ENCODE peak calls at places on chromosomes 16 and 17, in eight cellular contexts. One of them, this sample, is unnamed.

GRCh38 chr16:68923116-68923515 is 79.8 kb downstream of the TANGO6 start:
- DNase-seq in tibial nerve: no peak
- DNase-seq in esophagus muscularis mucosa: no peak
- DNase-seq in stomach: no peak
- DNase-seq in A549: no peak
- DNase-seq in transverse colon: no peak
- DNase-seq in H1: no peak
- DNase-seq in upper lobe of left lung: no peak
- DNase-seq in this sample: no peak

GRCh38 chr17:6098466-6099180 is 28.4 kb downstream of the WSCD1 start:
- DNase-seq in tibial nerve: no peak
- DNase-seq in esophagus muscularis mucosa: no peak
- DNase-seq in stomach: no peak
- DNase-seq in A549: no peak
- DNase-seq in transverse colon: no peak
- DNase-seq in H1: no peak
- DNase-seq in upper lobe of left lung: no peak
- DNase-seq in this sample: no peak

GRCh38 chr16:57538235-57538711 is 1.9 kb upstream of the CCDC102A start:
- DNase-seq in tibial nerve: no peak
- DNase-seq in esophagus muscularis mucosa: no peak
- DNase-seq in stomach: peak; percentile 23
- DNase-seq in A549: no peak
- DNase-seq in transverse colon: no peak
- DNase-seq in H1: peak; percentile 33
- DNase-seq in upper lobe of left lung: no peak
- DNase-seq in this sample: no peak

GRCh38 chr17:71878271-71878670 is 242.5 kb upstream of the SOX9 start:
- DNase-seq in tibial nerve: no peak
- DNase-seq in esophagus muscularis mucosa: no peak
- DNase-seq in stomach: no peak
- DNase-seq in A549: no peak
- DNase-seq in transverse colon: no peak
- DNase-seq in H1: no peak
- DNase-seq in upper lobe of left lung: no peak
- DNase-seq in this sample: no peak

GRCh38 chr17:45782889-45783592 is 1.1 kb upstream of the CRHR1 start:
- DNase-seq in tibial nerve: no peak
- DNase-seq in esophagus muscularis mucosa: no peak
- DNase-seq in stomach: no peak
- DNase-seq in A549: peak; percentile 58
- DNase-seq in transverse colon: no peak
- DNase-seq in H1: peak; percentile 93
- DNase-seq in upper lobe of left lung: peak; percentile 88
- DNase-seq in this sample: no peak

GRCh38 chr17:6713918-6714271 is 726 bp upstream of the SLC13A5 start:
- DNase-seq in tibial nerve: no peak
- DNase-seq in esophagus muscularis mucosa: no peak
- DNase-seq in stomach: no peak
- DNase-seq in A549: no peak
- DNase-seq in transverse colon: no peak
- DNase-seq in H1: no peak
- DNase-seq in upper lobe of left lung: no peak
- DNase-seq in this sample: no peak

GRCh38 chr17:67500677-67501300 is 123.7 kb downstream of the PITPNC1 start:
- DNase-seq in tibial nerve: no peak
- DNase-seq in esophagus muscularis mucosa: no peak
- DNase-seq in stomach: no peak
- DNase-seq in A549: no peak
- DNase-seq in transverse colon: no peak
- DNase-seq in H1: no peak
- DNase-seq in upper lobe of left lung: no peak
- DNase-seq in this sample: no peak

GRCh38 chr17:66541461-66542182 is 239.2 kb downstream of the PRKCA start:
- DNase-seq in tibial nerve: no peak
- DNase-seq in esophagus muscularis mucosa: no peak
- DNase-seq in stomach: no peak
- DNase-seq in A549: no peak
- DNase-seq in transverse colon: no peak
- DNase-seq in H1: no peak
- DNase-seq in upper lobe of left lung: no peak
- DNase-seq in this sample: no peak

GRCh38 chr17:41382396-41382795 is 290 bp upstream of the KRT34 start:
- DNase-seq in tibial nerve: no peak
- DNase-seq in esophagus muscularis mucosa: no peak
- DNase-seq in stomach: no peak
- DNase-seq in A549: no peak
- DNase-seq in transverse colon: no peak
- DNase-seq in H1: no peak
- DNase-seq in upper lobe of left lung: no peak
- DNase-seq in this sample: no peak

GRCh38 chr16:660459-661183 is 7.3 kb upstream of the RHOT2 start:
- DNase-seq in tibial nerve: peak; percentile 84
- DNase-seq in esophagus muscularis mucosa: peak; percentile 97
- DNase-seq in stomach: peak; percentile 97
- DNase-seq in A549: peak; percentile 94
- DNase-seq in transverse colon: peak; percentile 91
- DNase-seq in H1: peak; percentile 86
- DNase-seq in upper lobe of left lung: peak; percentile 94
- DNase-seq in this sample: peak; percentile 95

GRCh38 chr17:45223541-45224528 is 2.1 kb downstream of the FMNL1 start:
- DNase-seq in tibial nerve: no peak
- DNase-seq in esophagus muscularis mucosa: no peak
- DNase-seq in stomach: no peak
- DNase-seq in A549: no peak
- DNase-seq in transverse colon: no peak
- DNase-seq in H1: no peak
- DNase-seq in upper lobe of left lung: no peak
- DNase-seq in this sample: no peak

GRCh38 chr16:67116388-67117311 is 6.9 kb downstream of the PHAF1 start:
- DNase-seq in tibial nerve: no peak
- DNase-seq in esophagus muscularis mucosa: no peak
- DNase-seq in stomach: no peak
- DNase-seq in A549: no peak
- DNase-seq in transverse colon: no peak
- DNase-seq in H1: no peak
- DNase-seq in upper lobe of left lung: no peak
- DNase-seq in this sample: no peak

GRCh38 chr17:38605852-38606645 is at the start of gene SRCIN1:
- DNase-seq in tibial nerve: no peak
- DNase-seq in esophagus muscularis mucosa: no peak
- DNase-seq in stomach: peak; percentile 76
- DNase-seq in A549: peak; percentile 70
- DNase-seq in transverse colon: peak; percentile 74
- DNase-seq in H1: peak; percentile 95
- DNase-seq in upper lobe of left lung: peak; percentile 94
- DNase-seq in this sample: peak; percentile 69
- TF ChIP-seq POLR2A in tibial nerve: no peak
- TF ChIP-seq POLR2A in esophagus muscularis mucosa: no peak
- TF ChIP-seq POLR2A in stomach: no peak
- TF ChIP-seq POLR2A in A549: peak; percentile 42
- TF ChIP-seq POLR2A in transverse colon: no peak
- TF ChIP-seq POLR2A in H1: peak; percentile 29
- TF ChIP-seq POLR2A in upper lobe of left lung: no peak
- TF ChIP-seq POLR2A in this sample: no peak

GRCh38 chr17:61533797-61534196 is 57.2 kb downstream of the NACA2 start:
- DNase-seq in tibial nerve: no peak
- DNase-seq in esophagus muscularis mucosa: no peak
- DNase-seq in stomach: no peak
- DNase-seq in A549: no peak
- DNase-seq in transverse colon: no peak
- DNase-seq in H1: no peak
- DNase-seq in upper lobe of left lung: no peak
- DNase-seq in this sample: no peak

GRCh38 chr17:61537264-61537771 is 53.7 kb downstream of the NACA2 start:
- DNase-seq in tibial nerve: no peak
- DNase-seq in esophagus muscularis mucosa: no peak
- DNase-seq in stomach: no peak
- DNase-seq in A549: no peak
- DNase-seq in transverse colon: no peak
- DNase-seq in H1: no peak
- DNase-seq in upper lobe of left lung: no peak
- DNase-seq in this sample: no peak

GRCh38 chr17:61538480-61538879 is 52.5 kb downstream of the NACA2 start:
- DNase-seq in tibial nerve: no peak
- DNase-seq in esophagus muscularis mucosa: no peak
- DNase-seq in stomach: no peak
- DNase-seq in A549: no peak
- DNase-seq in transverse colon: no peak
- DNase-seq in H1: no peak
- DNase-seq in upper lobe of left lung: no peak
- DNase-seq in this sample: no peak

GRCh38 chr17:61534414-61534813 is 56.6 kb downstream of the NACA2 start:
- DNase-seq in tibial nerve: no peak
- DNase-seq in esophagus muscularis mucosa: no peak
- DNase-seq in stomach: no peak
- DNase-seq in A549: no peak
- DNase-seq in transverse colon: no peak
- DNase-seq in H1: no peak
- DNase-seq in upper lobe of left lung: no peak
- DNase-seq in this sample: no peak

DNA sequence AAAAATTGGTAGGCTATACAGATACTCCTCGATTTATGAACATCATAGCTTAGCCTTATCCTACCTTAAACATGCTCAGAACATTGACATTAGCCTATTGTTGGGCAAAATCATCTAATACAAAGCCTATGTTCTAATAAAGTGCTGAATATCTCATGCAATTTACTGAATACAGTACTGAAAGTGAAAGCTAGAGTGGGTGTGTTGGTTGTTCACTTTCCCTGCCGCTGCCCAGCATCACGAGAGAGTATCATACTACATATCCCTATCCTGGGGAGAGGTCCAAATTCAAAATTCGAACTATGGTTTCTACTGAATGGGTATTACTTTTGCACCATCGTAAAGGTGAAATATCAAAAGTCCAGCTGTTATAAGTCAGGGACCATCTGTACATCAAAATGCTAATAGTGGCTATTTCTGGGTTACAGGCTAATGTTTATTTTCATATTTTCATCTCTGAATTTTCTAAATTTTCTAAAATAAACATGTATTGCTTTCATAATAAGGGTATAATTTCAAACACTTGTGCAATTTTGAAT is 54.5 kb downstream of the NACA2 start:
- DNase-seq in tibial nerve: no peak
- DNase-seq in esophagus muscularis mucosa: no peak
- DNase-seq in stomach: no peak
- DNase-seq in A549: no peak
- DNase-seq in transverse colon: no peak
- DNase-seq in H1: no peak
- DNase-seq in upper lobe of left lung: no peak
- DNase-seq in this sample: no peak
- TF ChIP-seq EP300 in tibial nerve: no peak
- TF ChIP-seq EP300 in esophagus muscularis mucosa: no peak
- TF ChIP-seq EP300 in stomach: no peak
- TF ChIP-seq EP300 in A549: no peak
- TF ChIP-seq EP300 in transverse colon: no peak
- TF ChIP-seq EP300 in H1: no peak
- TF ChIP-seq EP300 in upper lobe of left lung: no peak
- TF ChIP-seq EP300 in this sample: no peak

GRCh38 chr16:2001456-2002355 is 7.9 kb downstream of the ZNF598 start:
- DNase-seq in tibial nerve: no peak
- DNase-seq in esophagus muscularis mucosa: no peak
- DNase-seq in stomach: no peak
- DNase-seq in A549: no peak
- DNase-seq in transverse colon: no peak
- DNase-seq in H1: no peak
- DNase-seq in upper lobe of left lung: peak; percentile 83
- DNase-seq in this sample: peak; percentile 36
- TF ChIP-seq POLR2A in tibial nerve: no peak
- TF ChIP-seq POLR2A in esophagus muscularis mucosa: no peak
- TF ChIP-seq POLR2A in stomach: no peak
- TF ChIP-seq POLR2A in A549: no peak
- TF ChIP-seq POLR2A in transverse colon: no peak
- TF ChIP-seq POLR2A in H1: no peak
- TF ChIP-seq POLR2A in upper lobe of left lung: no peak
- TF ChIP-seq POLR2A in this sample: no peak

GRCh38 chr17:59838196-59838911 is 54.4 kb downstream of the TUBD1 start:
- DNase-seq in tibial nerve: no peak
- DNase-seq in esophagus muscularis mucosa: no peak
- DNase-seq in stomach: no peak
- DNase-seq in A549: peak; percentile 83
- DNase-seq in transverse colon: no peak
- DNase-seq in H1: no peak
- DNase-seq in upper lobe of left lung: no peak
- DNase-seq in this sample: peak; percentile 25
- TF ChIP-seq EP300 in tibial nerve: no peak
- TF ChIP-seq EP300 in esophagus muscularis mucosa: no peak
- TF ChIP-seq EP300 in stomach: no peak
- TF ChIP-seq EP300 in A549: no peak
- TF ChIP-seq EP300 in transverse colon: no peak
- TF ChIP-seq EP300 in H1: no peak
- TF ChIP-seq EP300 in upper lobe of left lung: no peak
- TF ChIP-seq EP300 in this sample: no peak

GRCh38 chr17:82494236-82495055 is 25.1 kb upstream of the FOXK2 start:
- DNase-seq in tibial nerve: peak; percentile 94
- DNase-seq in esophagus muscularis mucosa: peak; percentile 98
- DNase-seq in stomach: peak; percentile 88
- DNase-seq in A549: peak; percentile 98
- DNase-seq in transverse colon: peak; percentile 90
- DNase-seq in H1: peak; percentile 96
- DNase-seq in upper lobe of left lung: peak; percentile 78
- DNase-seq in this sample: peak; percentile 95
- TF ChIP-seq POLR2A in tibial nerve: no peak
- TF ChIP-seq POLR2A in esophagus muscularis mucosa: no peak
- TF ChIP-seq POLR2A in stomach: no peak
- TF ChIP-seq POLR2A in A549: no peak
- TF ChIP-seq POLR2A in transverse colon: no peak
- TF ChIP-seq POLR2A in H1: peak; percentile 27
- TF ChIP-seq POLR2A in upper lobe of left lung: peak; percentile 42
- TF ChIP-seq POLR2A in this sample: peak; percentile 20

GRCh38 chr17:64498308-64499203 is 1.7 kb upstream of the POLG2 start:
- DNase-seq in tibial nerve: no peak
- DNase-seq in esophagus muscularis mucosa: no peak
- DNase-seq in stomach: no peak
- DNase-seq in A549: no peak
- DNase-seq in transverse colon: no peak
- DNase-seq in H1: no peak
- DNase-seq in upper lobe of left lung: no peak
- DNase-seq in this sample: no peak
- TF ChIP-seq EP300 in tibial nerve: no peak
- TF ChIP-seq EP300 in esophagus muscularis mucosa: no peak
- TF ChIP-seq EP300 in stomach: no peak
- TF ChIP-seq EP300 in A549: no peak
- TF ChIP-seq EP300 in transverse colon: no peak
- TF ChIP-seq EP300 in H1: no peak
- TF ChIP-seq EP300 in upper lobe of left lung: no peak
- TF ChIP-seq EP300 in this sample: no peak

DNA sequence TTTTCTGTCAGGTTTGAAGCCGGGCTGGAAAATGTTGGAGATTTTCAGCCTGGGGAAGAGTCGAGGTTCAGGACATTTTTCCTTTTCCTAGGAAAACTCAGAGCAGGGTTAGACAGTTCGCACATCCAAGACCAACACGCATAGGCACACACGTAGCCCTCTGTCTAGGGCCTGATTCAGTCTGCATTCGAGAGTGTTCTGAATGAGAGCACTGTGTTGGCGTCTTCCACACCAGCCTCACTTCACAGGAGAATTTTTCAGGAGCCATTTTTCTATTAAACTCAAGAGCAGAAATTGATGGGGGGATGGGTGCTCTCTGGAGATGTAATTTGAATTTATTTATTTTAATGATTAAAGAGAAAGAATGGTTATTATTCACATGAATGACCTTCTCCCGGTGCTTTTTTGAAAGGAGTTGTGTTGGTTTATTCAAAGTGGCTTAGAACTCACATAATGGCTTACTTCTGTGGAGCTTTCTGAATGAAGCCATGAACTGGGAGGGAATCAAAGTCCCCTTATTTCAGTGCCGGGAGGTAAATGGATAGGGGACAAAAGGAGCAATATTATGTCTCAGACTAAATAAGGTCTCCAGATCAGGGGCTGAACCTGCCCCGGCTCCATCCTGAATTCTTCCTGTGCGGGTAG is 194.3 kb downstream of the CCDC182 start:
- DNase-seq in tibial nerve: no peak
- DNase-seq in esophagus muscularis mucosa: no peak
- DNase-seq in stomach: no peak
- DNase-seq in A549: no peak
- DNase-seq in transverse colon: no peak
- DNase-seq in H1: no peak
- DNase-seq in upper lobe of left lung: no peak
- DNase-seq in this sample: no peak
- TF ChIP-seq POLR2A in tibial nerve: no peak
- TF ChIP-seq POLR2A in esophagus muscularis mucosa: no peak
- TF ChIP-seq POLR2A in stomach: no peak
- TF ChIP-seq POLR2A in A549: no peak
- TF ChIP-seq POLR2A in transverse colon: no peak
- TF ChIP-seq POLR2A in H1: no peak
- TF ChIP-seq POLR2A in upper lobe of left lung: no peak
- TF ChIP-seq POLR2A in this sample: no peak